ENCODE peak calls at places on chromosomes 1 and 21, in five cellular contexts. A is PC-9, Z is HepG2, V is GM12864, E is pancreas. G is an unnamed sample.

GRCh38 chr21:29382029-29382654 is 83.4 kb downstream of the BACH1 start:
- DNase-seq in A (peak), Z (peak), V (no peak), E (no peak), G (peak)

GRCh38 chr1:218850367-218850766 is 323.3 kb upstream of the LYPLAL1 start:
- DNase-seq in A (no peak), Z (no peak), V (no peak), E (no peak), G (no peak)

GRCh38 chr1:6035265-6035664 is 10.4 kb upstream of the KCNAB2 start:
- DNase-seq in A (no peak), Z (no peak), V (no peak), E (no peak), G (no peak)

GRCh38 chr1:233723387-233723786 is 109.5 kb downstream of the KCNK1 start:
- DNase-seq in A (no peak), Z (no peak), V (no peak), E (no peak), G (no peak)

GRCh38 chr1:215160351-215160750 is 77.8 kb downstream of the KCNK2 start:
- DNase-seq in A (no peak), Z (no peak), V (no peak), E (no peak), G (no peak)

GRCh38 chr1:24849653-24850295 is 80.3 kb downstream of the RUNX3 start:
- DNase-seq in A (no peak), Z (no peak), V (no peak), E (no peak), G (no peak)

GRCh38 chr1:205492201-205492667 is 12.2 kb upstream of the CDK18 start:
- DNase-seq in A (no peak), Z (peak), V (no peak), E (no peak), G (no peak)

GRCh38 chr1:24888971-24889670 is 41.0 kb downstream of the RUNX3 start:
- DNase-seq in A (no peak), Z (no peak), V (no peak), E (no peak), G (no peak)

GRCh38 chr1:204565617-204566582 is 49.7 kb downstream of the MDM4 start:
- DNase-seq in A (peak), Z (peak), V (peak), E (no peak), G (peak)

GRCh38 chr21:42189860-42190491 is 29.0 kb upstream of the ABCG1 start:
- DNase-seq in A (no peak), Z (no peak), V (no peak), E (no peak), G (no peak)
- H3K4me3 ChIP-seq in A (no peak), Z (no peak), V (no peak), E (no peak), G (no peak)

GRCh38 chr1:19081218-19081893 is 124.9 kb upstream of the IFFO2 start:
- DNase-seq in A (no peak), Z (no peak), V (no peak), E (no peak), G (no peak)

GRCh38 chr1:19079541-19079940 is 123.1 kb upstream of the IFFO2 start:
- DNase-seq in A (no peak), Z (no peak), V (no peak), E (no peak), G (no peak)

GRCh38 chr1:19078503-19078902 is 122.0 kb upstream of the IFFO2 start:
- DNase-seq in A (no peak), Z (no peak), V (no peak), E (no peak), G (no peak)

GRCh38 chr1:19079983-19080472 is 123.6 kb upstream of the IFFO2 start:
- DNase-seq in A (no peak), Z (peak), V (no peak), E (no peak), G (peak)

GRCh38 chr1:19080715-19081114 is 124.2 kb upstream of the IFFO2 start:
- DNase-seq in A (no peak), Z (no peak), V (no peak), E (no peak), G (no peak)
- TF ChIP-seq CTCF in A (no peak), Z (no peak), V (no peak), E (no peak), G (no peak)

GRCh38 chr1:44454704-44455103 is 49.6 kb downstream of the RNF220 start:
- DNase-seq in A (no peak), Z (no peak), V (no peak), E (no peak), G (no peak)

DNA sequence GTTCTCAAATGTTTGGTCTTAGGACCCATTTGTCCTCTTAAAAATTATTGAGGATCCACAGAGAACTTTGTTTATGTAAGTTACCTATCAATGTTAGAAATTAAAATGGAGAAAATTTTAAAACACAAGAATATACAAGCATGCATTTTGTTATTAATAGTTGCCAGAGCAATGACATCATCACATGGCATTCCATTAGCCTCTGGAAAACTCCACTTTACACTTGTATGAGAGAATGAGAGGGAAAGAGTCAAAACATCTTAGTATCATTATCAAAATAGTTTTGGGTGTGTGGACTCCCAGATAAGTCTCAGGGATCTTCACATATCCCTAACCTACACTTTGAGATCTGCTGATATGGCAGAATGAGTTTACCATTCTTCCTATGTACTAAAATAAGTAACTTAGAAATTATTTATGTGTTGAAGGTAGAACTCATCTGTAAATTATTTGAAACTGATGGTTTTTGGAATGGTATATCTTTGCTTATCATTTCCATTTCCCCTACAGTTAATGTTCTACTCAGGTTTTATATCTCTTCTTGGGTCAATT is 48.8 kb downstream of the RNF220 start:
- DNase-seq in A (no peak), Z (no peak), V (no peak), E (no peak), G (no peak)
- H3K4me3 ChIP-seq in A (no peak), Z (no peak), V (no peak), E (no peak), G (no peak)

DNA sequence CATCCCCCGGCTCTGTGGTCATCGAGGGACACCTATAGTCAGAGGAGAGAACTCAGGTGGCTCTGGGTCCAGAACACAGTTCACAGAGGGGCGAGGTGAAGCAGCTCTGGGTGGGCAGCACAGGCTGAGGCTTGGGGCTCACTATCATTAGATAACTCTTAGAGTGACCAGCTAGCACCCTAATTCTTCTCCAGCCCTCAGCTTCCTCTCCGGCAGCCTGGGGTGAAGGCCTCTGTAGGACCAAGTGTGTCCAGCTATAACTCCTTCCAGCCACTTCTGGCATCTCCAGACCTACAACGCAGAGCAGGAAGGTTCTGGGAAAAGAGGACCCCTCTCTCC is 1.4 kb downstream of the ARTN start:
- DNase-seq in A (no peak), Z (no peak), V (no peak), E (no peak), G (no peak)
- TF ChIP-seq CTCF in A (no peak), Z (no peak), V (no peak), E (no peak), G (no peak)

GRCh38 chr1:39609618-39610331 is 29.7 kb downstream of the HEYL start:
- DNase-seq in A (no peak), Z (peak), V (no peak), E (no peak), G (no peak)
- H3K4me3 ChIP-seq in A (no peak), Z (peak), V (no peak), E (no peak), G (no peak)

G was measured in LNCaP clone FGC.